ENCODE peak calls at places on chromosomes 4 and X, in nine cellular contexts. J is AG09309, X is WERI-Rb-1, F is BJ, C is nephron progenitor cell, E is choroid plexus epithelial cell, M is GM10248, N is cardiac fibroblast, T is left ventricle myocardium inferior. P is an unnamed sample.

GRCh38 chr4:64495948-64496347 is 86.7 kb upstream of the TECRL start:
- DNase-seq in M (no peak), X (no peak), F (no peak), J (no peak), T (no peak), C (no peak), E (no peak), N (no peak), P (no peak)

GRCh38 chr4:100738388-100739165 is 220.8 kb upstream of the EMCN start:
- DNase-seq in F (peak), E (peak), N (peak), J (peak), T (no peak), X (no peak), M (no peak), C (no peak), P (no peak)

GRCh38 chr4:78222575-78223186 is 165.6 kb downstream of the FRAS1 start:
- DNase-seq in F (no peak), T (no peak), C (no peak), E (no peak), M (no peak), X (no peak), J (no peak), N (no peak), P (no peak)

GRCh38 chrX:70998402-70999027 is 67.6 kb upstream of the SLC7A3 start:
- DNase-seq in N (peak), J (no peak), E (peak), X (peak), T (no peak), M (no peak), F (no peak), C (peak), P (no peak)

GRCh38 chrX:68571292-68572256 is 72.7 kb downstream of the YIPF6 start:
- DNase-seq in M (no peak), J (peak), C (no peak), F (peak), X (no peak), T (no peak), N (peak), E (peak), P (no peak)

GRCh38 chr4:4752025-4752424 is 107.4 kb upstream of the MSX1 start:
- DNase-seq in J (no peak), C (no peak), F (no peak), M (no peak), N (no peak), T (no peak), X (no peak), E (no peak), P (no peak)

GRCh38 chrX:8738588-8739189 is 6.8 kb upstream of the ANOS1 start:
- DNase-seq in T (no peak), E (peak), J (no peak), N (peak), F (no peak), M (no peak), C (peak), X (peak), P (no peak)

GRCh38 chrX:110418220-110418856 is 59.7 kb downstream of the RTL9 start:
- DNase-seq in N (peak), C (peak), M (no peak), F (no peak), X (peak), E (peak), J (no peak), T (no peak), P (no peak)

GRCh38 chr4:109826719-109827118 is 1.1 kb upstream of the RRH start:
- DNase-seq in C (no peak), N (peak), X (no peak), M (peak), T (no peak), F (no peak), J (peak), E (peak), P (no peak)

GRCh38 chrX:87583679-87584078 is 66.1 kb downstream of the KLHL4 start:
- DNase-seq in M (no peak), E (peak), C (peak), T (no peak), X (peak), F (no peak), J (no peak), N (no peak), P (no peak)

GRCh38 chr4:101286663-101287062 is 60.7 kb downstream of the PPP3CA start:
- DNase-seq in J (no peak), M (no peak), F (no peak), X (no peak), E (no peak), C (no peak), N (no peak), T (no peak), P (no peak)

GRCh38 chr4:661231-661630 is 12.8 kb downstream of the ATP5ME start:
- DNase-seq in J (no peak), E (no peak), C (no peak), N (no peak), T (no peak), M (no peak), F (no peak), X (no peak), P (peak)

GRCh38 chrX:19855700-19856381 is 31.6 kb downstream of the SH3KBP1 start:
- DNase-seq in M (no peak), N (peak), C (no peak), F (no peak), E (no peak), T (no peak), X (no peak), J (no peak), P (no peak)

GRCh38 chr4:54318904-54319303 is 89.8 kb downstream of the PDGFRA start:
- DNase-seq in E (peak), N (peak), J (peak), T (no peak), X (no peak), C (peak), M (peak), F (no peak), P (no peak)

GRCh38 chr4:31343058-31343457 is 622.9 kb downstream of the PCDH7 start:
- DNase-seq in C (no peak), M (no peak), J (no peak), F (no peak), E (peak), N (no peak), T (no peak), X (no peak), P (no peak)

GRCh38 chr4:159121371-159121770 is 18.5 kb downstream of the RAPGEF2 start:
- DNase-seq in N (no peak), X (no peak), J (no peak), T (no peak), F (no peak), M (no peak), C (no peak), E (no peak), P (no peak)

GRCh38 chr4:531721-532565 is 32.9 kb downstream of the PIGG start:
- DNase-seq in E (no peak), T (no peak), C (no peak), X (no peak), M (no peak), J (no peak), F (no peak), N (no peak), P (no peak)

GRCh38 chr4:151530783-151531182 is 121.8 kb downstream of the FHIP1A start:
- DNase-seq in T (no peak), F (no peak), X (no peak), M (no peak), J (no peak), C (no peak), N (peak), E (no peak), P (no peak)
- TF ChIP-seq CTCF in T (peak), F (no peak), X (peak), M (no peak), J (peak), C (peak), N (peak), E (no peak), P (peak)

GRCh38 chrX:129843459-129844306 is at the start of gene ZDHHC9:
- DNase-seq in J (peak), T (peak), F (peak), M (peak), C (peak), X (peak), N (peak), E (peak), P (peak)
- TF ChIP-seq CTCF in J (no peak), T (peak), F (no peak), M (no peak), C (no peak), X (no peak), N (no peak), E (no peak), P (no peak)

DNA sequence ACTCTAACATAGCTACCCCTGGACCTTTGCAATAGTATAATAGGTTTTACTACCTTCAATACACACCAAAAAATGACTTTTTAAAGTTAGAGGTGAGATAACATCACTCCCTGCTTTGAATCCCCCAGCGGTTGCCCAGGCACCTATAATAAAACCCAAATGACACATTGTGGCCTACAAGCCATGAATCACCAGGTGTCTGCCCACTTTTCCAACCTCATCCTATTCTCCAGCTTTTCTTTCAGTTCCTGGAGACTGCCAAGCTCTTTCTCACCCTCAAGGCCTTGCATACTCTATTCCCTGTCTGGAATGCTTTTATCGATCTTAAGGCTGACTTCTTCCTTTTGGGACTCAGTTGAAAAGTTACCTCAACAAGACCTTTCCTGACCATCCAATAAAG is 16.4 kb upstream of the PRSS48 start:
- DNase-seq in X (no peak), F (no peak), N (no peak), J (no peak), M (no peak), C (no peak), E (no peak), T (no peak), P (no peak)
- TF ChIP-seq CTCF in X (no peak), F (no peak), N (no peak), J (no peak), M (no peak), C (no peak), E (no peak), T (no peak), P (no peak)

DNA sequence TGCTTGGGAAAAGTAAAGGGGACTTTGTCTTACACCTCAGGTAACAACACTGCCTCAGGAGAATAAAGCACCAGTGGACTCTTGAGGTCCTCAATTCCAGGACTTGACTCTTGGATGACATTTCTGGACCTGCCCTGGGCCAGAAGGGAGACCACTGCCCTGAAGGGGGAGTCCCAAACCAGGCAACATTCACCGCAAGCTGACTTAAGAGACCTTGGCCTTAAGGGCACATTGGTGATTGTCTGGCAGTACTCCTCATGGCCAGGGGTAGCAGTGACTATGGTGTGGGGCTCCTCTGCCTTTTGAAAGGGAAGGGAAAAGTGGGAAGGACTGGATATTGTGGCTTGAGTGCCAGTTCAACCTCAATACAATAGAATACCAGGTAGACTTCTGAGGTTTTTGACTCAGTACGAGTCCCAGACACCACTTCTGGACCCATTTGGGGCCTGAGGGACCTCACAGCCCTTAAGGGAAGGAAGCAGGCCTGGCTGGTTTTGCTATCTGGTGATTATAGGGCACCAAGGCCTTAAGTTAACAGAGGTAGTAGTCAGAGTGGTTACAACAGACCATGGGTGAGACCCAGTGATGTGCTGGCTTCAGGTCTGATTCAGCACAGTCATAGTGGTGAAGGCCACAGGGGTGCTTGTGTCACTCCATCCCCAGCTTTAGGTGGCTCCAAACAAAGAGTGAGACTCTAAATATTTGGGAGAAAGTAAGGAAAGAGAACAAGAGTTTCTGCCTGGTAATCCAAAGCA is 121.2 kb upstream of the TET2 start:
- DNase-seq in N (no peak), M (no peak), C (no peak), E (no peak), J (no peak), F (no peak), X (no peak), T (no peak), P (no peak)
- TF ChIP-seq CTCF in N (no peak), M (no peak), C (no peak), E (no peak), J (no peak), F (no peak), X (no peak), T (no peak), P (no peak)

GRCh38 chr4:181846934-181847333 is 396.3 kb upstream of the TENM3 start:
- DNase-seq in J (no peak), C (no peak), N (no peak), T (no peak), X (no peak), M (no peak), E (no peak), F (no peak), P (no peak)

GRCh38 chr4:181848357-181848756 is 394.8 kb upstream of the TENM3 start:
- DNase-seq in F (no peak), C (no peak), E (no peak), N (no peak), X (no peak), T (no peak), J (no peak), M (no peak), P (no peak)

GRCh38 chr4:181845617-181846016 is 397.6 kb upstream of the TENM3 start:
- DNase-seq in T (no peak), F (no peak), J (no peak), N (no peak), E (peak), M (no peak), C (no peak), X (no peak), P (no peak)

GRCh38 chr4:181854142-181854541 is 389.1 kb upstream of the TENM3 start:
- DNase-seq in T (no peak), E (no peak), M (no peak), F (no peak), X (no peak), J (peak), N (no peak), C (no peak), P (no peak)

DNA sequence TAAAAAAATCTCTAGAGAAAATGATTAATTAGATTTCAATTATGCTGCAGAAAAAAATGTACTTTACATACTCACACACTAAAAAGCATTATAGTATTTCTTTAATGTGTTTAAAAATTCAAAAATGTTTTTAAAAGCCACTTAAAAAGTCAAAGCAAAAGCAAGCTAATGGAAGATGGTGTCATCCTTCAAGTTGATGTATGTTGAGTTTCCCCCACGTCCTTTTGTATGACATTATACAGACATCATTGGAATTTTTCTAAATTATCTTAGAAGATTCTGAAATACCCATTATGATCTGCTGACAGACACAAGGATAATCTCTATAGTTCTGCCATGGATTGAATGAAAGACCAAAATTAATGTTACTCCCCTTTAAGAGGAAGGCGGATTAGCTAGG is 393.7 kb upstream of the TENM3 start:
- DNase-seq in C (no peak), J (no peak), T (no peak), N (no peak), M (no peak), F (no peak), X (no peak), E (no peak), P (no peak)
- TF ChIP-seq CTCF in C (no peak), J (no peak), T (no peak), N (no peak), M (no peak), F (no peak), X (no peak), E (no peak), P (no peak)

GRCh38 chr4:143336828-143337599 is at the start of gene GAB1:
- DNase-seq in F (no peak), N (peak), C (peak), X (peak), T (peak), J (no peak), M (peak), E (peak), P (peak)
- TF ChIP-seq CTCF in F (peak), N (no peak), C (no peak), X (peak), T (peak), J (peak), M (peak), E (peak), P (peak)

GRCh38 chr4:187191676-187192075 is 468.0 kb upstream of the FAT1 start:
- DNase-seq in E (no peak), J (no peak), M (no peak), C (no peak), T (no peak), X (no peak), N (no peak), F (no peak), P (no peak)

GRCh38 chr4:187188118-187188517 is 464.5 kb upstream of the FAT1 start:
- DNase-seq in T (no peak), E (no peak), F (no peak), X (no peak), M (no peak), J (no peak), N (no peak), C (no peak), P (no peak)

GRCh38 chr4:187193141-187193540 is 469.5 kb upstream of the FAT1 start:
- DNase-seq in M (no peak), X (no peak), F (no peak), N (no peak), T (no peak), J (no peak), C (no peak), E (no peak), P (no peak)

DNA sequence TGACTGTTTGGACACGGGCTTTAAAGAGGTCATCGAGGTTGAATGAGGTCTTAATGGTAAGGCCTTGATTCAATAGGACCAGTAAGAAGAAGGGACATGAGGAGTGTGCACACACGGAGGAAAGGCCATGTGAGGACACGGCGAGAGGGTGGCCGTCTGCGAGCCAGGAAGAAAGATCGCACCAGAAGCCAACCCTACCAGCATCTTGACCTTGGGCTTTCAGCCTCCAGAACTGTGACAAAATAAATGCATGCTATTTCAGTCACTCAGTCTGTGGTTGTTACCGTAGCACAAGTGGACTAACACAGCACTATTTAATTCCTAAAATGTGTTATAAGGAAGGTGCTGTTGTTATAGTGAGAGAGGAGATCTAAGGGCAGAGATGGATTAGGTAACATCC is 468.6 kb upstream of the FAT1 start:
- DNase-seq in M (no peak), F (no peak), T (no peak), C (no peak), J (no peak), E (no peak), N (no peak), X (no peak), P (no peak)
- TF ChIP-seq CTCF in M (no peak), F (no peak), T (no peak), C (no peak), J (no peak), E (no peak), N (no peak), X (no peak), P (no peak)

DNA sequence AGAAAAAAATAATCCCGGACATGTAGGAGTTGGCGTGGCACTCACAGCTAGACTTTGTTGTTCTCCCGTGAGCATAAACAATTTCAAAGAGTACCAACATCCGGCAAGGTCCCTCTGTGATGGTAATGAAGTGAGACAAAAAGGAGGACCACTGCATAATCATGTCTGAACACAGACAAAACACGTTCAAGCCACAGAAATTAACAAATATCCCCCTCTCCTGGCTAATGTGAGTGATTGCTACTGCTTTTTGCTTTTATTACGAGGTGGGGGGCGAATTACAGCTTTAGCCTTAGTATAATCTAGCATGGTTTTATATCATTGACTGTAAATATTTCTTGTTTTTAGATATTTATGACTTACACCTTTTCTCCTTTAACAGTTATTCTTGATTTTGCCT is 118.5 kb downstream of the PLS3 start:
- DNase-seq in X (no peak), M (peak), F (no peak), N (peak), J (no peak), T (no peak), E (peak), C (no peak), P (no peak)
- TF ChIP-seq CTCF in X (peak), M (no peak), F (peak), N (peak), J (peak), T (peak), E (peak), C (peak), P (peak)

DNA sequence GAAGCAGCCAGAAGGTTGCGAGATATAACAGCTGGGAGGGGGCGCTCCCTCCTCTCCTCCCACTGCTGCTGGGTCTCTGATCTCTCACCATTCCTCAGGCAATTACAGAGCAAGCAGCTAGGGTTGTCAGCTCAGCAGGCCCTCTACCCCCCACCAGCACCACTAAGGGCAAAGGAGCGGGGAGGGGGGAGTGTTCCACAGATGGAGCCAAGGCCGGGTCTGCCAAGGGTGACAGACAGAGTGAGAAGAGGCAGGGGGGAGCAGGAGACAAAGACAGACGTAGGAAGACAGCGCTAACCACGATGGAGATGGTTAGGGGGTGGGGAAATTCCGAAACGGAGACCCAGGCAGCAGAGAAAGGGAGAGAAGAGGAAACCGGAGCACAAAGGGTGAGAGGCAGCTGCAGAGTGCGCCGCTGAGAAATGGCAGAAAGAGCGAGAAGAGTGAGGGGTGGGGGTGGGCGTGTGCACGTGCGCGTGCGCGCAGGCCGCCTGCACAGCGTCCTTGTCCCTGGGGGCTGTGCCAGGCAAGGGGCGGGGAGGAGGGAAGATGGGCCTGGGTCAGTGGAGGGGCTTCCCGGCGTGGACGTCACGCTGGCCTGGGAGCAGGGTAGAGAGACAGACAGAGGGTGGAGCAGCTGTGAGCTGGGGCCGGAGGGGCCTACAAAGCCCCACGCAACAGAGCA is 6.9 kb downstream of the L1CAM start:
- DNase-seq in F (no peak), E (peak), X (peak), J (no peak), T (no peak), M (peak), N (no peak), C (peak), P (no peak)
- TF ChIP-seq CTCF in F (no peak), E (no peak), X (peak), J (no peak), T (no peak), M (no peak), N (no peak), C (no peak), P (no peak)

DNA sequence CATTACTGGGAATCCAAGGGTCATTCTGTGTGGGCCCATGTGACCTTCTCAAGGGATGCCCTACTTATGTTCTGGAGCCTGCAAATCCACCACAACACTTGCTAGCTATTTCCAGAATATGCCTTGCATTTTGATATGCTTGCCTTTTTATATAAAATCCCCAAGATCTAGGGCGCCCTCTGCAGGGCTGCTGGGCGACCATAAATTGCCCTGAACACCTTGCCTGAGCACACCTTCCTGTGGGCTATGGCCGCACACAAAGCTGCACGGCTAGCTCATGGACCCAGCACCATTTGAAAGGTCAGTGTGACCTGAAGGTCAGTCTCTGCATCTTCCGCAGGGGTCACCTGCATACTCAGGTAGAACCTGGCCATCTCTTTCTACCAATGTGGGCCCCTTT is 311.7 kb downstream of the NLGN4X start:
- DNase-seq in J (no peak), N (no peak), F (no peak), M (no peak), C (no peak), T (no peak), E (no peak), X (peak), P (no peak)
- TF ChIP-seq CTCF in J (no peak), N (no peak), F (no peak), M (no peak), C (no peak), T (no peak), E (no peak), X (no peak), P (no peak)